ENCODE peak calls at places on chromosomes 13 and 19, in nine cellular contexts. B is stimulated activated CD8-positive, alpha-beta memory T cell treated with anti-CD3 and anti-CD28 coated beads, Interleukin-15, amount 100 ng/mL, for 1 hour; D is HuH-7; W is activated naive CD4-positive, alpha-beta T cell; F is cardiac muscle cell; P is activated CD8-positive, alpha-beta T cell treated with anti-CD3 and anti-CD28 coated beads, Interleukin-2, amount 10 ng/mL, durations not matched to agents 7 days and 5 days; J is NCI-H2081 treated with DMSO at 0.1 percent for 48 hours; I is uterus; K is NCI-H1092. S is an unnamed sample.

GRCh38 chr19:2084993-2085720 is 11.0 kb downstream of the MOB3A start:
- DNase-seq in D (no peak), J (no peak), B (peak), I (no peak), P (peak), K (no peak), F (peak), W (peak), S (peak)

GRCh38 chr13:70235565-70235964 is 127.3 kb upstream of the KLHL1 start:
- DNase-seq in B (no peak), I (no peak), F (no peak), W (no peak), P (no peak), D (no peak), K (no peak), J (no peak), S (no peak)

GRCh38 chr13:67125681-67126080 is 104.5 kb downstream of the PCDH9 start:
- DNase-seq in J (no peak), P (no peak), I (no peak), K (no peak), B (no peak), W (no peak), D (no peak), F (no peak), S (no peak)

GRCh38 chr19:55086730-55087541 is 11.3 kb downstream of the EPS8L1 start:
- DNase-seq in B (peak), D (no peak), W (no peak), J (no peak), I (peak), P (peak), F (peak), K (no peak), S (peak)

GRCh38 chr13:48879854-48880253 is 95.9 kb upstream of the FNDC3A start:
- DNase-seq in W (no peak), B (no peak), F (no peak), P (no peak), K (no peak), I (no peak), J (no peak), D (no peak), S (no peak)

GRCh38 chr13:70964124-70964523 is 855.9 kb upstream of the KLHL1 start:
- DNase-seq in K (peak), D (no peak), W (no peak), J (no peak), P (no peak), F (no peak), B (no peak), I (no peak), S (no peak)

GRCh38 chr13:42905542-42905941 is 86.5 kb downstream of the EPSTI1 start:
- DNase-seq in I (no peak), J (no peak), P (no peak), W (no peak), D (no peak), K (no peak), F (no peak), B (no peak), S (no peak)

GRCh38 chr19:28556371-28556770 is 656.6 kb downstream of the UQCRFS1 start:
- DNase-seq in I (no peak), J (no peak), D (no peak), K (peak), B (no peak), W (no peak), F (no peak), P (no peak), S (no peak)

GRCh38 chr19:57241181-57241580 is 749 bp downstream of the ZNF805 start:
- DNase-seq in J (no peak), K (no peak), I (no peak), B (no peak), W (no peak), D (no peak), F (peak), P (no peak), S (no peak)

GRCh38 chr13:62556973-62557372 is 1141.3 kb upstream of the PCDH20 start:
- DNase-seq in B (no peak), D (no peak), J (no peak), F (no peak), P (no peak), W (no peak), K (no peak), I (no peak), S (no peak)

GRCh38 chr13:85166891-85167290 is 632.3 kb downstream of the SLITRK6 start:
- DNase-seq in W (no peak), B (no peak), D (no peak), J (no peak), I (no peak), K (no peak), F (no peak), P (no peak), S (no peak)

GRCh38 chr13:66312312-66313087 is 917.6 kb downstream of the PCDH9 start:
- DNase-seq in W (no peak), I (no peak), J (peak), F (peak), P (no peak), D (peak), B (no peak), K (peak), S (no peak)

GRCh38 chr19:1602091-1602707 is 3.1 kb downstream of the UQCR11 start:
- DNase-seq in J (no peak), D (no peak), W (no peak), I (no peak), F (no peak), B (no peak), P (no peak), K (no peak), S (no peak)

S was measured in activated CD4-positive, alpha-beta memory T cell treated with anti-CD3 and anti-CD28 coated beads, Interleukin-2, amount 10 ng/mL, durations not matched to agents 7 days and 5 days.